ENCODE peak calls at places on chromosomes 3 and 15, in five cellular contexts. Q is H9, C is neuronal stem cell, R is H1, X is trophoblast cell. V is an unnamed sample.

GRCh38 chr15:21260966-21261395 is 179.3 kb downstream of the POTEB3 start:
- DNase-seq in Q (no peak), C (no peak), R (no peak), X (no peak), V (no peak)

GRCh38 chr3:128841926-128842920 is 37.2 kb upstream of the ACAD9 start:
- DNase-seq in Q (no peak), C (no peak), R (no peak), X (no peak), V (no peak)

GRCh38 chr3:63674586-63674985 is 22.1 kb downstream of the SNTN start:
- DNase-seq in Q (no peak), C (no peak), R (no peak), X (no peak), V (no peak)

GRCh38 chr15:55277715-55278114 is 11.9 kb downstream of the RAB27A start:
- DNase-seq in Q (no peak), C (no peak), R (no peak), X (no peak), V (no peak)

GRCh38 chr3:12224181-12225147 is 64.4 kb upstream of the PPARG start:
- DNase-seq in Q (no peak), C (no peak), R (no peak), X (peak; percentile 56), V (peak; percentile 42)

GRCh38 chr3:43061101-43061895 is 44.6 kb downstream of the POMGNT2 start:
- DNase-seq in Q (no peak), C (no peak), R (no peak), X (no peak), V (no peak)

GRCh38 chr3:66998899-66999235 is 760 bp downstream of the KBTBD8 start:
- DNase-seq in Q (no peak), C (no peak), R (no peak), X (peak; percentile 43), V (no peak)

GRCh38 chr15:57134877-57135276 is 216.4 kb downstream of the TCF12 start:
- DNase-seq in Q (no peak), C (no peak), R (no peak), X (no peak), V (no peak)

GRCh38 chr15:73951591-73951990 is 25.3 kb downstream of the LOXL1 start:
- DNase-seq in Q (no peak), C (no peak), R (no peak), X (no peak), V (no peak)

GRCh38 chr3:30453364-30454039 is 152.9 kb upstream of the TGFBR2 start:
- DNase-seq in Q (no peak), C (no peak), R (no peak), X (peak; percentile 30), V (no peak)

GRCh38 chr3:109331692-109332091 is 5.7 kb downstream of the DPPA4 start:
- DNase-seq in Q (no peak), C (no peak), R (no peak), X (no peak), V (no peak)

DNA sequence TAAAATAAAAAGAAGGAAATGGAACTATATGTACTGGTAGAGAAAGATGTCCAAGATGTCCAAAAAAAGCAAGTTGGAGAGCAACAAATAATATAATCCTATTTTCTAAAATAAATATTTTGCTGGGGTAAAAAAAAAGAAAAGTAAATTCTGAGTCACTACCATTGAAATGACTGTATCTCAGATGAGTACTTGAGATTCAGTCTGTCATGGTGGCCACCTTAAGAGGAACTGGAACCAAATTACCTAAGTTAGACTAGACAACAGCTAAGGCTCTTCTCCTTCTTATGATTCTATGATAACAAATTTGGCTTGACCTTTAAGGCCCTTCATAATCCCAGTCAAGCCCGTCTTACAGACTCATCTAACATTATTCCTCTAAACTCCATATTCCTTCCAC is 270.6 kb upstream of the HES1 start:
- DNase-seq in Q (no peak), C (no peak), R (no peak), X (no peak), V (no peak)
- H2BK12ac ChIP-seq in Q (no peak overlapping the region), C (no peak overlapping the region), R (no peak overlapping the region), X (no peak overlapping the region), V (no peak overlapping the region)

GRCh38 chr15:85623648-85624047 is 171.1 kb downstream of the KLHL25 start:
- DNase-seq in Q (no peak), C (no peak), R (no peak), X (peak; percentile 21), V (peak; percentile 46)
- H2BK5ac ChIP-seq in Q (no peak overlapping the region), C (no peak overlapping the region), R (no peak overlapping the region), X (no peak overlapping the region), V (no peak overlapping the region)

DNA sequence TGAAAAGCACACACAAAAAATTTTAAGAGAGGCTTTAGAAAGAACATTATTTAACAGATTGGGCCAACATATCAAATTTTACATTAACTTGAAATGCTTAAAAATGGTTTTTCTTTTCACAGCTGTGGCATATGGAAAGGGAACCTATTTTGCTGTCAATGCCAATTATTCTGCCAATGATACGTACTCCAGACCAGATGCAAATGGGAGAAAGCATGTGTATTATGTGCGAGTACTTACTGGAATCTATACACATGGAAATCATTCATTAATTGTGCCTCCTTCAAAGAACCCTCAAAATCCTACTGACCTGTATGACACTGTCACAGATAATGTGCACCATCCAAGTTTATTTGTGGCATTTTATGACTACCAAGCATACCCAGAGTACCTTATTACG is 47.5 kb downstream of the PARP14 start:
- DNase-seq in Q (no peak), C (no peak), R (no peak), X (no peak), V (no peak)
- H2BK12ac ChIP-seq in Q (no peak overlapping the region), C (no peak overlapping the region), R (no peak overlapping the region), X (no peak overlapping the region), V (no peak overlapping the region)

GRCh38 chr3:31693346-31693745 is 160.6 kb downstream of the STT3B start:
- DNase-seq in Q (no peak), C (no peak), R (no peak), X (no peak), V (no peak)

GRCh38 chr3:31692714-31693113 is 160.0 kb downstream of the STT3B start:
- DNase-seq in Q (no peak), C (no peak), R (no peak), X (peak; percentile 34), V (no peak)

GRCh38 chr3:31687020-31687802 is 154.5 kb downstream of the STT3B start:
- DNase-seq in Q (no peak), C (no peak), R (no peak), X (no peak), V (no peak)

DNA sequence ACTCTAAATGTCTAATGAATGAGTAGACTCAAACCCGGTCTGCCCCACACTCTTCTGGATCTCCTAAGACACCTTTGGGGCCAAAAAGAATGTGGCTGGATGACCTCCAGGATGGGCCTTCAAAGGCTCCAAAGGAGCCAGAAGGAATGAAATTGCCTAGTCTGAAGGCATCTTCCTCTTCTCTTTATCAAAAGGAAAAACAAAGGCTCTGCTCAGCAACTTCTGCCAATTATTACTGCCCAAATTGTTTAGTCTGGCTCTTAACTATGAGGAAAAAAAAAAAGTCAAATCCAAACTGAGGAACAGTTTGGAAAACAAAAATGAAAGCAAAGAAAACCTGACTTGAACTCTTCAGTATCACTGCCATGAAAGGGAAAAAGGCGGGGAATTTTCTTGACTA is 156.1 kb downstream of the STT3B start:
- DNase-seq in Q (no peak), C (no peak), R (no peak), X (no peak), V (peak; percentile 14)
- H2BK5ac ChIP-seq in Q (no peak overlapping the region), C (no peak overlapping the region), R (no peak overlapping the region), X (no peak overlapping the region), V (no peak overlapping the region)

GRCh38 chr15:70490148-70490837 is 273.1 kb downstream of the UACA start:
- DNase-seq in Q (no peak), C (no peak), R (no peak), X (no peak), V (no peak)
- H2BK12ac ChIP-seq in Q (no peak overlapping the region), C (no peak overlapping the region), R (no peak overlapping the region), X (no peak overlapping the region), V (peak overlapping the region; percentile 45)

GRCh38 chr3:139518296-139518695 is 21.2 kb downstream of the RBP1 start:
- DNase-seq in Q (no peak), C (no peak), R (no peak), X (no peak), V (no peak)
- H2BK5ac ChIP-seq in Q (no peak overlapping the region), C (no peak overlapping the region), R (no peak overlapping the region), X (no peak overlapping the region), V (no peak overlapping the region)

GRCh38 chr3:14016900-14017475 is 107.7 kb downstream of the CHCHD4 start:
- DNase-seq in Q (no peak), C (no peak), R (no peak), X (peak; percentile 81), V (no peak)

DNA sequence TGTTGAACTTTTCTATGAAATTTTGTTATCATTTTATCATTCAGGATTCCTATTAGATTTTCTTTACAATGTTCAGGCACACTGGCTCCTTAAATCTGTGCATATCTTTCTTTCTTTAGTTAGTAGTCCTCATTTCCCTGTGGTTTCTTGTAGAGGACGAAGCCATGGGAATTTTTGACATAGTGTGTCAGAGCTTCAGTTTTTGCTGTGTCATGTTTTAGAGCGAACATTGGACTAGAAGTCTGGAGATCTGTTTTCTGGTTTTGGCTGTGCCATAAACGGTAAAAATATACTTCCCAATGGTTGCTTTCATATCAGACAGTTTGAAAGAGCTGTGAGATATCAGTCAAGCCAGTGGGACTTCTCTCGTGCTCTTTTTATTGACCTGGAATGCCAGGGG is 105.2 kb downstream of the CHCHD4 start:
- DNase-seq in Q (no peak), C (no peak), R (no peak), X (peak; percentile 75), V (no peak)
- H2BK12ac ChIP-seq in Q (no peak overlapping the region), C (no peak overlapping the region), R (no peak overlapping the region), X (no peak overlapping the region), V (no peak overlapping the region)

V was measured in mesenchymal stem cell.